ENCODE peak calls at places on chromosome 11, in seven cellular contexts. One of them, this sample, is unnamed.

GRCh38 chr11:76604081-76604601 is 66.4 kb downstream of the LRRC32 start:
- DNase-seq in naive thymus-derived CD4-positive, alpha-beta T cell: no peak
- DNase-seq in foreskin fibroblast: no peak
- DNase-seq in fibroblast of pulmonary artery: no peak
- DNase-seq in CD8-positive, alpha-beta memory T cell: no peak
- DNase-seq in pancreas: no peak
- DNase-seq in Panc1: no peak
- DNase-seq in this sample: no peak

GRCh38 chr11:110490886-110491285 is 61.1 kb downstream of the FDX1 start:
- DNase-seq in pancreas: no peak
- DNase-seq in CD8-positive, alpha-beta memory T cell: no peak
- DNase-seq in Panc1: no peak
- DNase-seq in naive thymus-derived CD4-positive, alpha-beta T cell: no peak
- DNase-seq in foreskin fibroblast: peak; percentile 85
- DNase-seq in fibroblast of pulmonary artery: peak; percentile 79
- DNase-seq in this sample: peak; percentile 87

GRCh38 chr11:56885182-56885581 is 103.5 kb upstream of the OR5AK2 start:
- DNase-seq in pancreas: peak; percentile 47
- DNase-seq in naive thymus-derived CD4-positive, alpha-beta T cell: no peak
- DNase-seq in CD8-positive, alpha-beta memory T cell: no peak
- DNase-seq in foreskin fibroblast: no peak
- DNase-seq in fibroblast of pulmonary artery: no peak
- DNase-seq in Panc1: no peak
- DNase-seq in this sample: no peak

GRCh38 chr11:32643526-32643925 is 59.9 kb downstream of the EIF3M start:
- DNase-seq in CD8-positive, alpha-beta memory T cell: no peak
- DNase-seq in pancreas: no peak
- DNase-seq in naive thymus-derived CD4-positive, alpha-beta T cell: no peak
- DNase-seq in Panc1: no peak
- DNase-seq in foreskin fibroblast: peak; percentile 3
- DNase-seq in fibroblast of pulmonary artery: peak; percentile 42
- DNase-seq in this sample: peak; percentile 76

GRCh38 chr11:129739339-129739738 is 76.3 kb upstream of the TMEM45B start:
- DNase-seq in fibroblast of pulmonary artery: no peak
- DNase-seq in Panc1: no peak
- DNase-seq in pancreas: no peak
- DNase-seq in CD8-positive, alpha-beta memory T cell: no peak
- DNase-seq in foreskin fibroblast: no peak
- DNase-seq in naive thymus-derived CD4-positive, alpha-beta T cell: no peak
- DNase-seq in this sample: no peak

GRCh38 chr11:75072582-75072981 is 24.1 kb downstream of the OR2AT4 start:
- DNase-seq in naive thymus-derived CD4-positive, alpha-beta T cell: no peak
- DNase-seq in foreskin fibroblast: no peak
- DNase-seq in pancreas: no peak
- DNase-seq in Panc1: no peak
- DNase-seq in CD8-positive, alpha-beta memory T cell: no peak
- DNase-seq in fibroblast of pulmonary artery: no peak
- DNase-seq in this sample: no peak

GRCh38 chr11:115765803-115766239 is 261.6 kb upstream of the CADM1 start:
- DNase-seq in pancreas: no peak
- DNase-seq in Panc1: no peak
- DNase-seq in foreskin fibroblast: no peak
- DNase-seq in naive thymus-derived CD4-positive, alpha-beta T cell: no peak
- DNase-seq in fibroblast of pulmonary artery: no peak
- DNase-seq in CD8-positive, alpha-beta memory T cell: no peak
- DNase-seq in this sample: no peak

GRCh38 chr11:31812392-31813241 is 1.5 kb upstream of the PAX6 start:
- DNase-seq in foreskin fibroblast: no peak
- DNase-seq in Panc1: no peak
- DNase-seq in CD8-positive, alpha-beta memory T cell: no peak
- DNase-seq in pancreas: no peak
- DNase-seq in naive thymus-derived CD4-positive, alpha-beta T cell: no peak
- DNase-seq in fibroblast of pulmonary artery: no peak
- DNase-seq in this sample: no peak

GRCh38 chr11:69966583-69966835 is 111.6 kb upstream of the ANO1 start:
- DNase-seq in CD8-positive, alpha-beta memory T cell: no peak
- DNase-seq in foreskin fibroblast: no peak
- DNase-seq in pancreas: no peak
- DNase-seq in Panc1: no peak
- DNase-seq in naive thymus-derived CD4-positive, alpha-beta T cell: no peak
- DNase-seq in fibroblast of pulmonary artery: no peak
- DNase-seq in this sample: no peak

GRCh38 chr11:17828311-17828751 is 93.8 kb downstream of the KCNC1 start:
- DNase-seq in naive thymus-derived CD4-positive, alpha-beta T cell: no peak
- DNase-seq in pancreas: no peak
- DNase-seq in Panc1: no peak
- DNase-seq in fibroblast of pulmonary artery: peak; percentile 30
- DNase-seq in foreskin fibroblast: peak; percentile 67
- DNase-seq in CD8-positive, alpha-beta memory T cell: no peak
- DNase-seq in this sample: no peak

GRCh38 chr11:1815311-1815710 is 19.5 kb upstream of the SYT8 start:
- DNase-seq in Panc1: no peak
- DNase-seq in fibroblast of pulmonary artery: no peak
- DNase-seq in foreskin fibroblast: no peak
- DNase-seq in CD8-positive, alpha-beta memory T cell: no peak
- DNase-seq in pancreas: no peak
- DNase-seq in naive thymus-derived CD4-positive, alpha-beta T cell: no peak
- DNase-seq in this sample: no peak

GRCh38 chr11:63944987-63945386 is 6.2 kb downstream of the NAA40 start:
- DNase-seq in foreskin fibroblast: peak; percentile 53
- DNase-seq in fibroblast of pulmonary artery: no peak
- DNase-seq in Panc1: no peak
- DNase-seq in CD8-positive, alpha-beta memory T cell: no peak
- DNase-seq in naive thymus-derived CD4-positive, alpha-beta T cell: no peak
- DNase-seq in pancreas: peak; percentile 27
- DNase-seq in this sample: peak; percentile 17

GRCh38 chr11:100810146-100810545 is 123.1 kb downstream of the ARHGAP42 start:
- DNase-seq in Panc1: no peak
- DNase-seq in CD8-positive, alpha-beta memory T cell: no peak
- DNase-seq in fibroblast of pulmonary artery: no peak
- DNase-seq in foreskin fibroblast: no peak
- DNase-seq in naive thymus-derived CD4-positive, alpha-beta T cell: no peak
- DNase-seq in pancreas: no peak
- DNase-seq in this sample: no peak

GRCh38 chr11:1925373-1926155 is 6.1 kb downstream of the TNNT3 start:
- DNase-seq in fibroblast of pulmonary artery: no peak
- DNase-seq in Panc1: no peak
- DNase-seq in naive thymus-derived CD4-positive, alpha-beta T cell: no peak
- DNase-seq in foreskin fibroblast: no peak
- DNase-seq in pancreas: no peak
- DNase-seq in CD8-positive, alpha-beta memory T cell: no peak
- DNase-seq in this sample: no peak

GRCh38 chr11:70418130-70418529 is 19.8 kb downstream of the CTTN start:
- DNase-seq in fibroblast of pulmonary artery: no peak
- DNase-seq in pancreas: no peak
- DNase-seq in naive thymus-derived CD4-positive, alpha-beta T cell: no peak
- DNase-seq in CD8-positive, alpha-beta memory T cell: no peak
- DNase-seq in Panc1: no peak
- DNase-seq in foreskin fibroblast: no peak
- DNase-seq in this sample: no peak

GRCh38 chr11:69954756-69955155 is 123.4 kb upstream of the ANO1 start:
- DNase-seq in CD8-positive, alpha-beta memory T cell: no peak
- DNase-seq in naive thymus-derived CD4-positive, alpha-beta T cell: no peak
- DNase-seq in foreskin fibroblast: no peak
- DNase-seq in fibroblast of pulmonary artery: no peak
- DNase-seq in pancreas: no peak
- DNase-seq in Panc1: no peak
- DNase-seq in this sample: no peak

GRCh38 chr11:47413908-47414684 is 5.7 kb downstream of the SLC39A13 start:
- DNase-seq in Panc1: no peak
- DNase-seq in CD8-positive, alpha-beta memory T cell: no peak
- DNase-seq in fibroblast of pulmonary artery: peak; percentile 70
- DNase-seq in foreskin fibroblast: peak; percentile 87
- DNase-seq in pancreas: no peak
- DNase-seq in naive thymus-derived CD4-positive, alpha-beta T cell: no peak
- DNase-seq in this sample: peak; percentile 76

DNA sequence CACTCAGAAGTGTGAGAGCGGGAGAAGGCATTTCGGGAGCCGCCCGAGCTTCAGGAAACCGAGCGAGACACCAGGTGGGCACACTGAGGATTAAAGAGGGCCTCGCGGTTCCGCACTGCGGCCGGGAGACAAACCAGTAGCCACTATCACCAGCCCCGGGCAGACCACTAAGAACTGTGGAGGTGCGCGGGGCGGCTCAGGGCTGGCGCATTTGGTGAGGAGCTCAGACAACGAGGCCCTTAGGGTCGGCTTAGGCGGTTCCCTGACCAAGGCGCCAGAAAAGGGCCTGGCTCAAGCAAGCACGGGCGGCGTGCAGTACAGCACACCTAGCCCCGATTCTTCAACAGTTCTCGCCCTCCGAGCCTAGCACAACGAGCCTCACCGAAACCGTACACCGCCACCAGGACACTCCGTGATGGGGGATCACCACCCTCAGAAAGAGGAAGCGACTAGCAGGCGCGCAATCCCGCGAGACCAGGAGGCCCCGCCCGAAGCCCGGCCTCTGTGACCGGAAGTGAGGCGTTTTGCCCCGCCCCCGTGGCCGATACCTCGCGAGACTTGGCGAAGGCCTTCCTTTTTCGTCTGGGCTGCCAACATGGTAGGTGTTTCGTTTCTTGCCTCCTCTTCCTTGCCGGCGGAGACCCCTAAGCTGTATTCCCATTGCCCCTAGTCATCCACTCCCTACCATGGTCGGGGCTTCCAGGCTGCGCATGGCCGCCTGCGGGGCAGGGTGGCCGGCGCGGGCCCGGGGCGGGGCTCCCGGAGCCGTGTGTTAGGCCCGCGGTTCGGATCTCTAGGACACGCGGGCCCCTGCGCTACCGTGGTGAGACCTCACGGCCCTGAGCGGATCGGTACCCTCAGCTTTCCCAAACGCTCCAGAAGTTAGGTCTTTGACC is at the start of the genes RPL27A and TRIM66:
- DNase-seq in naive thymus-derived CD4-positive, alpha-beta T cell: peak; percentile 98
- DNase-seq in fibroblast of pulmonary artery: peak; percentile 97
- DNase-seq in pancreas: peak; percentile 98
- DNase-seq in CD8-positive, alpha-beta memory T cell: peak; percentile 99
- DNase-seq in Panc1: peak; percentile 92
- DNase-seq in foreskin fibroblast: peak; percentile 96
- DNase-seq in this sample: peak; percentile 97
- H3K4me3 ChIP-seq in naive thymus-derived CD4-positive, alpha-beta T cell: peak within 1 kb of the TSS; percentile 73
- H3K4me3 ChIP-seq in fibroblast of pulmonary artery: peak within 1 kb of the TSS; percentile 95
- H3K4me3 ChIP-seq in pancreas: peak within 1 kb of the TSS; percentile 70
- H3K4me3 ChIP-seq in CD8-positive, alpha-beta memory T cell: peak within 1 kb of the TSS; percentile 96
- H3K4me3 ChIP-seq in Panc1: peak within 1 kb of the TSS; percentile 91
- H3K4me3 ChIP-seq in foreskin fibroblast: peak within 1 kb of the TSS; percentile 98
- H3K4me3 ChIP-seq in this sample: peak within 1 kb of the TSS; percentile 98

DNA sequence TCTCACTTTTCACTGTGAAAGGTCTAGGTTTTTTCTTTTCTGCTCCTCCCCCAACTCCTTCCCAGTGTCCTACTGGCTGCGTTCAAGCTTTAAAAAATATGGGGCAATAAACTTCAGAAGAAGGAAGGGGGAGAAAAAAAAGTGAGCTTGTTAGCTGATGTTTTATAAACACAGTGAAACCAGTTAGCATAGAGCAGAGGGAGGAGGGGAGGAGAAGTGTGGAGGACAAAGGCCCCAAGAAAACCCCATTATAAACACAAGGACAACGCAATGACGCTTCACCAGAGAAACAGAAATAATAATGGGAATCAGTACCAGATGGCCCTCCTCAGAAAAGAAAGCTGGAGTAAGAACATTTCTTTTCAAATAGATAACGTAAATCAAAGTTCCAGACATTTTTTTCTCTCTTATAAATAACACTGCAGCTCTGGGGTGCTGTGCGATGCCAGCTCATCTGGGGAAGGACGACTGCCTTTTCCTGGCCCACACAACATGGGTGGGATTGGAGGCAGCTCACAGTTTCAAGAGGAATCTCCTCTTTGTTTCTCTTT is 235.3 kb upstream of the NARS2 start:
- DNase-seq in Panc1: no peak
- DNase-seq in fibroblast of pulmonary artery: no peak
- DNase-seq in pancreas: no peak
- DNase-seq in CD8-positive, alpha-beta memory T cell: no peak
- DNase-seq in naive thymus-derived CD4-positive, alpha-beta T cell: no peak
- DNase-seq in foreskin fibroblast: peak; percentile 50
- DNase-seq in this sample: peak; percentile 29
- H3K4me3 ChIP-seq in Panc1: no peak overlapping the region
- H3K4me3 ChIP-seq in fibroblast of pulmonary artery: no peak overlapping the region
- H3K4me3 ChIP-seq in pancreas: no peak overlapping the region
- H3K4me3 ChIP-seq in CD8-positive, alpha-beta memory T cell: no peak overlapping the region
- H3K4me3 ChIP-seq in naive thymus-derived CD4-positive, alpha-beta T cell: no peak overlapping the region
- H3K4me3 ChIP-seq in foreskin fibroblast: no peak overlapping the region
- H3K4me3 ChIP-seq in this sample: no peak overlapping the region

DNA sequence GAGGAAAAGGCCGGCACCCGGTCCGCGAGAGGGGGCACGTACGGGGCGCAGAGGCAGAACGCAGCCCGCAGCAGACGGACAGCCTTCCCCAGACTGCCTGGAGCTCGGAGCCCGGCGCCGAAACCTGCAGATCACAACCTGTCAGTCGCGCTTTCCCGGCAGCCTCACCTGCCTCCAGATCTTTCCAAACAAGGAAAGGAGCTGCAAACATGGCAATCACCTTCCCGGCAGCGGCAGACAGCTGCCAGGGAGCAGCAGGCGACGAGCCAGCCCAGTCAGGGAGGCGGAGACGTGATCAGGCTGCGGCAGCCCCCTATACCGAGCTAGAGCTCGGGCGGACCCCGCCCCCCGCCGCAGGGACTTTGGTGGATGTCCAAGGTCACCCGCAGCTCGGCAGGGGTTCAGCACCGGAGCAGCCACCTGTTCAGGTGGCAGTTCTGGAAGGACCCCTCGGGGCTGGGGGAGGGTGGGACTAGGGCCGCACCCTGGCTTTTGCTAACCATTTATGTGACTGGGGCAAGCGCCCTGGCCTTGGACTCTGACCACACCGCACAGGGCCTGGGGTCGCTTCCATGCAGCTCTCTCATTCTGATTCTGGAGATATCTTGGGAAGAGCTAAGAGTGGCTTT is 143.8 kb downstream of the NECTIN1 start:
- DNase-seq in pancreas: peak; percentile 57
- DNase-seq in fibroblast of pulmonary artery: no peak
- DNase-seq in Panc1: no peak
- DNase-seq in foreskin fibroblast: no peak
- DNase-seq in naive thymus-derived CD4-positive, alpha-beta T cell: no peak
- DNase-seq in CD8-positive, alpha-beta memory T cell: no peak
- DNase-seq in this sample: no peak
- H3K4me3 ChIP-seq in pancreas: peak overlapping the region; percentile 18
- H3K4me3 ChIP-seq in fibroblast of pulmonary artery: peak overlapping the region; percentile 49
- H3K4me3 ChIP-seq in Panc1: peak overlapping the region; percentile 39
- H3K4me3 ChIP-seq in foreskin fibroblast: peak overlapping the region; percentile 60
- H3K4me3 ChIP-seq in naive thymus-derived CD4-positive, alpha-beta T cell: no peak overlapping the region
- H3K4me3 ChIP-seq in CD8-positive, alpha-beta memory T cell: no peak overlapping the region
- H3K4me3 ChIP-seq in this sample: peak overlapping the region; percentile 57

DNA sequence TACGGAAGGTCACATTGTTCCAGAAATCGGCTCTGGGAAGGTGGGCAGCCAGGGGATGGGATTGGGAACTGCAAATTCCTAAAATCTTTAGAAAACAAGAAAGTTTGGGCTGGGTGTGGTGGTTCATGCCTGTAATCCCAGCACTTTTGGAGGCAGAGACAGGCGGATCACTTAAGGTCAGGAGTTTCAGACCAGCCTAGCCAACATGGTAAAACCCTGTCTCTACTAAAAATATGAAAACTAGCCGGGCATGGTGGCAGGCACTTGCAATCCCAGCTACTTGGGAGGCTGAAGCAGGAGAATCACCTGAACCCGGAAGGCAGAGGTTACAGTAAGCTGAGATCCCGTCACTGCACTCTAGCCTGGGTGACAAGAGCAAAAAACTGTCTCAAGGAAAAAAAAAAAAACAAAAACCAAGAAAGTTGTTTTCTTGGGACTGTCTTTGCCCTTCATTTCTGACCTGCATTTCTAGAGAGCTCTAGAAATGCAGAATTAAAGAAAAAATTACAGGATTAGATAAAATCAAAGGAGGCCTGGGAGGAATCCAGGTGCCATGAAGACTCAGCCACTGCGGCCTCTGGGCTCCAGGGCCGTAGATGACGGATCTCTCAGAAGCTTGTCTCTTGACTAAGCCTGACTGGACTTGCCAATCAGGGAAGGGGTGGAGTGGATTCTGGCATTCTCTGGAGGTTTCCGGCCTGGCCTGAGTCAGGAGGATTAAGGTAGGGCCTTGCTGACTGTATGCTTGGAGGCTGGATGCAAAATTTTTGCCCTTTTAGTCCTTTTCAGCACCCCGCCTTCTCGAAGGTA is 5.3 kb upstream of the MALAT1 start:
- DNase-seq in foreskin fibroblast: peak; percentile 89
- DNase-seq in naive thymus-derived CD4-positive, alpha-beta T cell: no peak
- DNase-seq in fibroblast of pulmonary artery: peak; percentile 94
- DNase-seq in Panc1: no peak
- DNase-seq in CD8-positive, alpha-beta memory T cell: no peak
- DNase-seq in pancreas: peak; percentile 68
- DNase-seq in this sample: peak; percentile 99
- H3K4me3 ChIP-seq in foreskin fibroblast: no peak overlapping the region
- H3K4me3 ChIP-seq in naive thymus-derived CD4-positive, alpha-beta T cell: no peak overlapping the region
- H3K4me3 ChIP-seq in fibroblast of pulmonary artery: no peak overlapping the region
- H3K4me3 ChIP-seq in Panc1: no peak overlapping the region
- H3K4me3 ChIP-seq in CD8-positive, alpha-beta memory T cell: no peak overlapping the region
- H3K4me3 ChIP-seq in pancreas: no peak overlapping the region
- H3K4me3 ChIP-seq in this sample: peak overlapping the region; percentile 7

This sample was measured in cardiac fibroblast.